ENCODE peak calls at places on chromosomes 4 and X, in five cellular contexts. W is suprapubic skin, E is transverse colon, T is SK-N-SH, K is K562. M is an unnamed sample.

GRCh38 chrX:43741843-43742573 is 85.9 kb downstream of the MAOA start:
- DNase-seq in W (no peak), E (no peak), K (no peak), T (no peak), M (no peak)

GRCh38 chr4:163587867-163588266 is 93.4 kb downstream of the TMA16 start:
- DNase-seq in K (peak), E (no peak), T (peak), W (no peak), M (no peak)

GRCh38 chrX:12446342-12447075 is 308.2 kb downstream of the FRMPD4 start:
- DNase-seq in K (no peak), E (no peak), T (no peak), W (no peak), M (no peak)

GRCh38 chrX:72308566-72309296 is 3.0 kb upstream of the CITED1 start:
- DNase-seq in E (peak), K (peak), W (no peak), T (peak), M (peak)

GRCh38 chrX:74286950-74287349 is 17.0 kb upstream of the ZCCHC13 start:
- DNase-seq in E (no peak), T (no peak), K (no peak), W (no peak), M (no peak)

GRCh38 chrX:39953879-39954278 is 143.9 kb downstream of the BCOR start:
- DNase-seq in T (no peak), E (peak), K (peak), W (no peak), M (no peak)

GRCh38 chr4:188006285-188006848 is 10.8 kb downstream of the ZFP42 start:
- DNase-seq in K (no peak), T (no peak), W (no peak), E (no peak), M (no peak)

GRCh38 chr4:2832981-2833670 is 10.5 kb upstream of the ADD1 start:
- DNase-seq in E (peak), K (no peak), W (no peak), T (no peak), M (no peak)

GRCh38 chrX:727738-728621 is 97.4 kb downstream of the SHOX start:
- DNase-seq in E (no peak), K (peak), T (no peak), W (no peak), M (no peak)

GRCh38 chrX:107449490-107450175 is at the start of gene FRMPD3:
- DNase-seq in W (no peak), E (no peak), K (no peak), T (peak), M (no peak)

GRCh38 chrX:15465896-15466651 is 27.1 kb downstream of the PIR start:
- DNase-seq in W (no peak), K (peak), E (no peak), T (no peak), M (no peak)

GRCh38 chr4:182894681-182895275 is 22.4 kb downstream of the DCTD start:
- DNase-seq in W (no peak), K (no peak), T (no peak), E (no peak), M (no peak)

GRCh38 chr4:57055873-57056272 is 54.3 kb downstream of the IGFBP7 start:
- DNase-seq in E (peak), W (no peak), T (peak), K (no peak), M (no peak)

GRCh38 chr4:186605261-186605865 is 50.0 kb upstream of the MTNR1A start:
- DNase-seq in T (no peak), E (no peak), K (no peak), W (no peak), M (no peak)

GRCh38 chrX:6226646-6227444 is 1.8 kb downstream of the NLGN4X start:
- DNase-seq in K (no peak), T (peak), W (no peak), E (no peak), M (no peak)

GRCh38 chr4:1711906-1712215 is 258 bp downstream of the SLBP start:
- DNase-seq in K (no peak), W (no peak), E (no peak), T (peak), M (no peak)

GRCh38 chr4:153432971-153433752 is 33.0 kb upstream of the TMEM131L start:
- DNase-seq in E (peak), T (no peak), W (peak), K (peak), M (no peak)

GRCh38 chr4:165364452-165365080 is 14.2 kb upstream of the CPE start:
- DNase-seq in W (no peak), T (no peak), K (no peak), E (peak), M (no peak)

GRCh38 chr4:90727938-90728337 is 600.7 kb downstream of the CCSER1 start:
- DNase-seq in T (no peak), K (no peak), W (no peak), E (no peak), M (no peak)

GRCh38 chr4:76703123-76703490 is 194.8 kb downstream of the SOWAHB start:
- DNase-seq in K (no peak), W (no peak), E (no peak), T (no peak), M (no peak)

GRCh38 chr4:86927843-86928395 is 6.9 kb upstream of the AFF1 start:
- DNase-seq in E (peak), T (no peak), W (peak), K (no peak), M (no peak)

GRCh38 chrX:119757979-119758681 is at the start of gene SOWAHD:
- DNase-seq in E (peak), T (peak), W (no peak), K (peak), M (no peak)

GRCh38 chr4:1714303-1715001 is 2.3 kb upstream of the SLBP start:
- DNase-seq in W (no peak), E (no peak), T (no peak), K (no peak), M (no peak)

GRCh38 chr4:113978561-113979156 is 788 bp downstream of the ARSJ start:
- DNase-seq in K (no peak), W (no peak), E (no peak), T (peak), M (no peak)
- TF ChIP-seq POLR2AphosphoS5 in K (no peak), W (no peak), E (no peak), T (no peak), M (no peak)

GRCh38 chrX:154029439-154029838 is 9.7 kb upstream of the IRAK1 start:
- DNase-seq in K (peak), T (no peak), W (no peak), E (peak), M (no peak)
- H3K27ac ChIP-seq in K (no peak), T (no peak), W (no peak), E (peak), M (no peak)

DNA sequence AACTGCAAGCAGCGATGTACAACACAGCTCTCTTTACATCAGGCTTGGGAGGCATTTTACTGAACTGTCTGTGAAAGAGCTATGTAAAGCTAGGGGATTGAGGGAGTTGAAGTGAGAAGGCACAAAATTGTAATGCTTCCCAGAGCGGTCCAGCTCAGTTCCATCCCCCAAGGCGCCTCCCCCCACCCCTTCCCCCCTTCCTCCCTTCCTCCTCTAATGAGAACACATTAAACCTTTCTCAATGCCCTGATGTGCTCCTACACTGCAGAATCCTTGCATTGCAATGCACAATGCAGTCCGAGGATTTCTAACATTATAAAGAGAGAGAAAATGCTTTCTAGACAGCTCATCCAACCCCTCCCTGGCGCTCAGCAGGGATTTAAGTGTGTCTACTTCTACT is 73.9 kb downstream of the CXXC4 start:
- DNase-seq in K (no peak), E (no peak), T (no peak), W (no peak), M (no peak)
- TF ChIP-seq POLR2AphosphoS5 in K (no peak), E (no peak), T (no peak), W (no peak), M (no peak)

GRCh38 chr4:99679204-99679603 is 21.6 kb upstream of the C4orf54 start:
- DNase-seq in W (no peak), T (no peak), K (no peak), E (no peak), M (no peak)
- H3K27ac ChIP-seq in W (no peak), T (no peak), K (no peak), E (no peak), M (no peak)

GRCh38 chr4:20266215-20267082 is 14.7 kb downstream of the SLIT2 start:
- DNase-seq in W (no peak), K (no peak), T (no peak), E (no peak), M (no peak)
- TF ChIP-seq POLR2AphosphoS5 in W (no peak), K (no peak), T (no peak), E (no peak), M (no peak)

M was measured in SK-N-MC.